ENCODE peak calls at places on chromosomes 11 and 22, in seven cellular contexts. X is fibroblast of villous mesenchyme, O is SJCRH30, A is brain microvascular endothelial cell, H is kidney, Z is psoas muscle, Q is NB4. S is an unnamed sample.

GRCh38 chr22:30245985-30246901 is at the start of gene LIF:
- DNase-seq in O (no peak), H (no peak), Q (no peak), A (peak), Z (no peak), X (peak), S (no peak)

GRCh38 chr11:84800755-84801346 is 826.3 kb downstream of the DLG2 start:
- DNase-seq in X (peak), Q (no peak), A (peak), Z (no peak), H (no peak), O (peak), S (peak)

GRCh38 chr11:1727088-1727690 is 23.2 kb downstream of the IFITM10 start:
- DNase-seq in Q (peak), H (no peak), X (no peak), Z (no peak), A (no peak), O (no peak), S (no peak)

GRCh38 chr11:94740975-94741707 is 27.0 kb upstream of the AMOTL1 start:
- DNase-seq in X (peak), H (peak), A (peak), O (peak), Q (peak), Z (peak), S (peak)

GRCh38 chr22:50186181-50186731 is 543 bp downstream of the TRABD start:
- DNase-seq in O (no peak), A (no peak), X (no peak), H (peak), Z (peak), Q (no peak), S (no peak)

GRCh38 chr11:131866535-131867400 is 496.4 kb downstream of the NTM start:
- DNase-seq in Q (no peak), X (no peak), O (no peak), Z (no peak), A (no peak), H (no peak), S (no peak)

GRCh38 chr22:47316020-47316419 is 553.6 kb downstream of the TBC1D22A start:
- DNase-seq in A (no peak), Z (no peak), H (no peak), O (no peak), X (no peak), Q (no peak), S (no peak)

GRCh38 chr22:30984317-30984716 is 15.3 kb downstream of the TUG1 start:
- DNase-seq in A (no peak), Z (no peak), Q (no peak), X (no peak), H (no peak), O (no peak), S (no peak)

GRCh38 chr11:27385245-27385644 is 22.2 kb upstream of the CCDC34 start:
- DNase-seq in Z (no peak), Q (no peak), A (peak), X (peak), O (no peak), H (no peak), S (no peak)

GRCh38 chr11:117744471-117745280 is 52.3 kb downstream of the DSCAML1 start:
- DNase-seq in O (no peak), H (no peak), Z (no peak), A (no peak), X (no peak), Q (no peak), S (no peak)

GRCh38 chr22:44587911-44588310 is 89.9 kb upstream of the RTL6 start:
- DNase-seq in H (no peak), Z (no peak), A (no peak), O (no peak), X (no peak), Q (no peak), S (no peak)

GRCh38 chr11:121473064-121473777 is 20.5 kb upstream of the SORL1-AS1 start:
- DNase-seq in H (no peak), A (no peak), Z (no peak), X (no peak), Q (no peak), O (no peak), S (no peak)

GRCh38 chr11:79046365-79046764 is 394.5 kb downstream of the TENM4 start:
- DNase-seq in X (no peak), O (no peak), A (no peak), Q (no peak), Z (no peak), H (no peak), S (no peak)

GRCh38 chr11:63918576-63919171 is 1.7 kb upstream of the RCOR2 start:
- DNase-seq in O (peak), X (peak), A (no peak), Q (peak), H (no peak), Z (peak), S (no peak)

GRCh38 chr11:11966826-11967668 is 41.4 kb downstream of the DKK3 start:
- DNase-seq in H (peak), A (peak), O (peak), X (peak), Z (peak), Q (peak), S (peak)

GRCh38 chr11:27183672-27184457 is 143.2 kb downstream of the BBOX1 start:
- DNase-seq in O (peak), Q (peak), H (no peak), A (peak), X (peak), Z (no peak), S (peak)

GRCh38 chr22:39526736-39527171 is 5.8 kb downstream of the RPS19BP1 start:
- DNase-seq in O (no peak), X (no peak), H (peak), A (no peak), Z (peak), Q (peak), S (no peak)

GRCh38 chr11:15865212-15865987 is 490.9 kb downstream of the SOX6 start:
- DNase-seq in H (no peak), X (no peak), Z (no peak), O (no peak), A (no peak), Q (no peak), S (no peak)

GRCh38 chr11:100825610-100826009 is 138.5 kb downstream of the ARHGAP42 start:
- DNase-seq in Z (no peak), X (peak), A (no peak), O (no peak), H (no peak), Q (no peak), S (no peak)

GRCh38 chr22:18976197-18976751 is 40.2 kb upstream of the PRODH start:
- DNase-seq in Z (peak), X (no peak), Q (no peak), H (peak), A (no peak), O (no peak), S (no peak)

GRCh38 chr11:19953909-19954308 is 206.4 kb downstream of the DBX1 start:
- DNase-seq in Z (no peak), X (peak), Q (peak), A (peak), H (no peak), O (peak), S (peak)

GRCh38 chr11:65781152-65781961 is 581 bp upstream of the AP5B1 start:
- DNase-seq in Q (no peak), H (peak), Z (peak), X (no peak), O (no peak), A (no peak), S (no peak)
- H3K4me3 ChIP-seq in Q (no peak), H (no peak), Z (peak), X (peak), O (peak), A (peak), S (peak)

DNA sequence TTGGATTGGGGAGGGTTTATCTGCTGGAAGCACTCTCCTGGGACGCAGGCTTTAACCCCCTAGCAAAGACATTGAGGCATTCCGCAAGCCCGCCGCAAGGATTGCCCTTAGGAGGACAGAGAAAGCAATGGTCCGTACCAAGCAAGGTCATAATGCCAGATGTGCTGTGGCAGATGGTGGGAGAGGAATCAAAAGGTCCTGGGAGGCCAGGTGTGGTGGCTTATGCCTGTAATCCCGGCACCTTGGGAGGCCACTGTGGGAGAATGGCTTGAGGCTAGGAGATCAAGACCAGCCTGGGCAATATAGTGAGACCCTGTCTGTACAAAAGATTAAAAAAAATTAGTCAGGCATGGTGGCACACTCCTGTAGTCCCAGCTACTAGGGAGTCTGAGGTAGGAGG is 12.4 kb upstream of the PRAME start:
- DNase-seq in Q (no peak), X (no peak), O (no peak), H (no peak), Z (no peak), A (no peak), S (no peak)
- H3K4me3 ChIP-seq in Q (no peak), X (no peak), O (no peak), H (no peak), Z (no peak), A (no peak), S (no peak)

GRCh38 chr11:6609502-6610015 is 2.5 kb downstream of the TAF10 start:
- DNase-seq in H (no peak), X (no peak), Z (no peak), A (no peak), Q (no peak), O (no peak), S (no peak)

GRCh38 chr11:6608726-6609501 is 3.1 kb downstream of the TAF10 start:
- DNase-seq in H (peak), Z (no peak), Q (no peak), A (no peak), X (no peak), O (no peak), S (no peak)

GRCh38 chr11:6606471-6607189 is 3.1 kb downstream of the ILK start:
- DNase-seq in A (peak), X (peak), Q (peak), O (peak), Z (peak), H (peak), S (peak)

GRCh38 chr11:6608011-6608410 is 4.0 kb downstream of the TAF10 start:
- DNase-seq in H (peak), A (no peak), O (no peak), X (no peak), Q (no peak), Z (no peak), S (no peak)

GRCh38 chr11:6607190-6607635 is 3.6 kb downstream of the ILK start:
- DNase-seq in A (no peak), X (no peak), Q (no peak), H (no peak), Z (no peak), O (no peak), S (no peak)
- H3K4me3 ChIP-seq in A (no peak), X (peak), Q (peak), H (peak), Z (peak), O (no peak), S (no peak)

DNA sequence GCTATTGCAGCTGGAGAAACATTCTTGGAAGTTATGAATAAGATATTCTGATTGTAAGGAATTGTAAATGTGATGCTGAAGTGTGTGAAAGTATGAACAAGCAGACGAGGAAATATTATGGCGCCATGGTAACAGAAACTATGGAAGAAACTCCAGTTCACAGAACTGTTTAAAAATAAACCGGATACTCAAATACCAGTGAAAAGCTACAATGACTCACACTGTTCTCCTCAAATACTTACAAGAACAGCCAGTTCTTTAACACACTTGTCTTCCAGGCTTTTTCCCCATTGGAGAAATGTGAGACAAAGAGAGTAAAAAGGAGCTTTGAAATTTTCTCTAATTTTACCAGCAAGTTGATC is 76.7 kb upstream of the ARFGAP3 start:
- DNase-seq in O (no peak), A (peak), H (no peak), Q (peak), Z (no peak), X (peak), S (no peak)
- H3K4me3 ChIP-seq in O (no peak), A (peak), H (no peak), Q (peak), Z (peak), X (no peak), S (no peak)

GRCh38 chr11:78019808-78020207 is 3.3 kb downstream of the KCTD14 start:
- DNase-seq in Q (no peak), X (no peak), H (no peak), A (no peak), Z (no peak), O (no peak), S (no peak)

GRCh38 chr11:78022397-78023396 is at the start of gene KCTD14:
- DNase-seq in O (no peak), Q (no peak), H (peak), X (no peak), A (no peak), Z (no peak), S (no peak)

GRCh38 chr11:78025378-78025777 is 2.3 kb upstream of the KCTD14 start:
- DNase-seq in A (no peak), O (no peak), Q (no peak), H (no peak), X (no peak), Z (no peak), S (no peak)

GRCh38 chr11:78020248-78020647 is 2.8 kb downstream of the KCTD14 start:
- DNase-seq in A (no peak), Q (no peak), X (no peak), H (no peak), Z (no peak), O (no peak), S (no peak)

GRCh38 chr11:78023426-78023825 is 350 bp upstream of the KCTD14 start:
- DNase-seq in Z (no peak), A (no peak), H (no peak), X (no peak), O (no peak), Q (no peak), S (no peak)
- H3K4me3 ChIP-seq in Z (peak), A (peak), H (peak), X (peak), O (no peak), Q (no peak), S (peak)

S was measured in NT2/D1.